ENCODE peak calls at places on chromosome 22, in seven cellular contexts. E is GM13977, R is T-helper 2 cell, A is ovary, X is LNCaP clone FGC, Q is ELF-1, F is amniotic stem cell. C is an unnamed sample.

GRCh38 chr22:49555526-49555925 is 272.1 kb downstream of the BRD1 start:
- DNase-seq in X (no peak), F (no peak), A (peak; percentile 11), R (no peak), E (no peak), Q (no peak), C (no peak)

GRCh38 chr22:30252411-30253204 is 6.0 kb upstream of the LIF start:
- DNase-seq in F (no peak), R (no peak), E (no peak), Q (peak; percentile 36), X (no peak), A (no peak), C (no peak)

GRCh38 chr22:37229805-37230672 is 14.0 kb downstream of the RAC2 start:
- DNase-seq in F (no peak), X (no peak), Q (no peak), A (no peak), R (peak; percentile 71), E (peak; percentile 87), C (no peak)

GRCh38 chr22:24285245-24285644 is 14.6 kb downstream of the SPECC1L start:
- DNase-seq in Q (no peak), R (no peak), X (no peak), F (no peak), A (no peak), E (no peak), C (no peak)

GRCh38 chr22:28813772-28814518 is 13.6 kb upstream of the XBP1 start:
- DNase-seq in Q (no peak), A (no peak), F (no peak), X (peak; percentile 93), R (no peak), E (no peak), C (no peak)

GRCh38 chr22:38223289-38223960 is 21.6 kb downstream of the MAFF start:
- DNase-seq in Q (no peak), E (no peak), F (no peak), X (no peak), A (no peak), R (no peak), C (no peak)

GRCh38 chr22:37981282-37982011 is 2.9 kb downstream of the SOX10 start:
- DNase-seq in X (no peak), A (no peak), Q (no peak), F (no peak), R (no peak), E (no peak), C (no peak)

GRCh38 chr22:46012881-46013281 is 35.9 kb upstream of the WNT7B start:
- DNase-seq in Q (no peak), F (no peak), X (no peak), R (peak; percentile 5), A (peak; percentile 62), E (no peak), C (no peak)

GRCh38 chr22:38766076-38766777 is 10.4 kb upstream of the SUN2 start:
- DNase-seq in A (peak; percentile 78), Q (peak; percentile 81), X (peak; percentile 51), E (no peak), R (no peak), F (peak; percentile 18), C (peak; percentile 82)

GRCh38 chr22:19178659-19179471 is at the start of gene SLC25A1:
- DNase-seq in A (peak; percentile 96), E (peak; percentile 98), X (no peak), Q (peak; percentile 86), F (peak; percentile 61), R (peak; percentile 60), C (peak; percentile 90)

GRCh38 chr22:49956418-49956770 is 4.2 kb upstream of the PIM3 start:
- DNase-seq in X (no peak), Q (no peak), E (no peak), A (peak; percentile 42), F (no peak), R (no peak), C (no peak)

GRCh38 chr22:43174941-43175531 is 11.9 kb downstream of the TTLL12 start:
- DNase-seq in F (no peak), X (no peak), E (no peak), R (no peak), Q (no peak), A (no peak), C (peak; percentile 14)

GRCh38 chr22:38419864-38420172 is 35.2 kb downstream of the KCNJ4 start:
- DNase-seq in A (no peak), X (no peak), R (no peak), E (no peak), F (no peak), Q (no peak), C (no peak)

GRCh38 chr22:19065929-19066328 is 56.3 kb downstream of the DGCR2 start:
- DNase-seq in A (no peak), R (no peak), Q (no peak), E (no peak), X (no peak), F (no peak), C (no peak)